ENCODE peak calls at places on chromosomes 7 and 10, in six cellular contexts. E, N, L, P, G and R are unnamed samples.

GRCh38 chr7:108178393-108178792 is 48.2 kb upstream of the LAMB4 start:
- ATAC-seq in N (no peak), L (no peak), E (no peak), P (no peak), G (no peak), R (no peak)

GRCh38 chr7:34057136-34057535 is 151.8 kb downstream of the BMPER start:
- ATAC-seq in E (no peak), P (no peak), N (no peak), G (no peak), L (no peak), R (no peak)

GRCh38 chr7:39399976-39400375 is 166.2 kb upstream of the YAE1 start:
- ATAC-seq in N (no peak), G (no peak), P (no peak), L (no peak), E (no peak), R (no peak)

GRCh38 chr7:100568176-100568935 is 5.3 kb downstream of the SAP25 start:
- ATAC-seq in E (no peak), L (peak), N (no peak), G (peak), P (no peak), R (no peak)

GRCh38 chr7:30179016-30179436 is 44.2 kb downstream of the MTURN start:
- ATAC-seq in P (peak), N (peak), L (no peak), E (no peak), G (no peak), R (peak)

GRCh38 chr7:149404830-149405229 is 56.0 kb downstream of the ZNF777 start:
- ATAC-seq in E (no peak), L (peak), G (peak), P (peak), N (peak), R (no peak)

GRCh38 chr7:144534196-144534595 is 130.7 kb upstream of the NOBOX start:
- ATAC-seq in L (no peak), P (no peak), G (no peak), E (no peak), N (no peak), R (no peak)

GRCh38 chr10:6170638-6171037 is 32.1 kb upstream of the PFKFB3 start:
- ATAC-seq in L (no peak), G (peak), P (no peak), N (no peak), E (no peak), R (no peak)

GRCh38 chr10:32932330-32932729 is 25.7 kb downstream of the ITGB1 start:
- ATAC-seq in E (peak), N (no peak), G (peak), L (no peak), P (no peak), R (peak)

GRCh38 chr7:18597759-18598158 is 102.2 kb downstream of the HDAC9 start:
- ATAC-seq in E (no peak), N (no peak), P (no peak), L (no peak), G (no peak), R (no peak)

GRCh38 chr7:99459087-99459486 is 6.9 kb downstream of the ATP5MF start:
- ATAC-seq in E (peak), G (peak), P (no peak), N (peak), L (peak), R (no peak)

GRCh38 chr7:12719141-12719919 is 31.9 kb downstream of the ARL4A start:
- ATAC-seq in P (no peak), G (no peak), L (no peak), N (no peak), E (peak), R (peak)

GRCh38 chr7:2798669-2799068 is 45.4 kb downstream of the GNA12 start:
- ATAC-seq in P (no peak), G (no peak), N (peak), E (no peak), L (no peak), R (no peak)

GRCh38 chr10:9189448-9189847 is 1135.0 kb downstream of the GATA3 start:
- ATAC-seq in L (no peak), G (no peak), E (no peak), N (no peak), P (no peak), R (no peak)

GRCh38 chr7:1359681-1360485 is 99.4 kb downstream of the MICALL2 start:
- ATAC-seq in E (no peak), N (no peak), P (no peak), L (no peak), G (no peak), R (no peak)

GRCh38 chr10:124637091-124637700 is 107.0 kb downstream of the FAM53B start:
- ATAC-seq in N (no peak), L (no peak), G (no peak), E (no peak), P (no peak), R (no peak)

GRCh38 chr10:5566606-5567005 is 41.8 kb downstream of the CALML3 start:
- ATAC-seq in L (no peak), P (no peak), E (no peak), N (no peak), G (no peak), R (no peak)

GRCh38 chr10:67629461-67629971 is 66.5 kb downstream of the CTNNA3 start:
- ATAC-seq in G (no peak), N (peak), P (no peak), L (no peak), E (no peak), R (no peak)

GRCh38 chr7:136049117-136049516 is 72.0 kb upstream of the MTPN start:
- ATAC-seq in P (no peak), G (peak), L (no peak), N (no peak), E (no peak), R (no peak)

GRCh38 chr7:136049818-136050461 is 72.8 kb upstream of the MTPN start:
- ATAC-seq in L (no peak), G (no peak), N (no peak), P (no peak), E (no peak), R (no peak)

GRCh38 chr7:136046548-136046947 is 69.4 kb upstream of the MTPN start:
- ATAC-seq in N (no peak), E (no peak), P (no peak), L (no peak), G (no peak), R (no peak)

GRCh38 chr7:136053689-136054485 is 76.7 kb upstream of the MTPN start:
- ATAC-seq in E (no peak), P (no peak), N (no peak), G (peak), L (no peak), R (no peak)

GRCh38 chr7:136050462-136050847 is 73.3 kb upstream of the MTPN start:
- ATAC-seq in N (no peak), P (no peak), G (no peak), E (no peak), L (no peak), R (no peak)
- TF ChIP-seq EP300 in N (no peak), P (no peak), G (no peak), E (no peak), L (no peak), R (no peak)

GRCh38 chr10:104085801-104086400 is at the start of gene COL17A1:
- ATAC-seq in P (no peak), G (no peak), N (no peak), L (no peak), E (no peak), R (no peak)
- TF ChIP-seq POLR2A in P (no peak), G (no peak), N (no peak), L (no peak), E (no peak), R (no peak)

DNA sequence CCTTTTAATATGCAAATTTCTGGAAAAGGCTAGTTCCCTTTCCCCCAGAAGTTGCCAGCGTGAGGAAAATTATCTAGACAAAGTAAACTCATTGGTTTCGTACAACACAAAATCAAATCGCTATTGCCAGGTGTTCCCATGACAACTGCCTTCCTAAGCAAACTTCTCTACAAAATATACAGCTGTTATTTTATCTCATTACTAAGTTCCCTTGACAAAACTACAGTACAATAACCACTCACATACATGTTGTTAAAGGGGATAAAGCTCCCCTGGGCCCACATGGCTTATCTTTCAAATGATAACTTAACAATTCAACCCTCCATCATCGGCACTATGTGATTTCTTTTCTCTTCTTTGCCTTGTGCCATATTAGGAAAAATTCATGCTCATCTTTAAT is 374.5 kb upstream of the AKR1E2 start:
- ATAC-seq in E (no peak), G (no peak), L (no peak), N (no peak), P (no peak), R (no peak)
- TF ChIP-seq EP300 in E (no peak), G (no peak), L (no peak), N (no peak), P (no peak), R (no peak)

DNA sequence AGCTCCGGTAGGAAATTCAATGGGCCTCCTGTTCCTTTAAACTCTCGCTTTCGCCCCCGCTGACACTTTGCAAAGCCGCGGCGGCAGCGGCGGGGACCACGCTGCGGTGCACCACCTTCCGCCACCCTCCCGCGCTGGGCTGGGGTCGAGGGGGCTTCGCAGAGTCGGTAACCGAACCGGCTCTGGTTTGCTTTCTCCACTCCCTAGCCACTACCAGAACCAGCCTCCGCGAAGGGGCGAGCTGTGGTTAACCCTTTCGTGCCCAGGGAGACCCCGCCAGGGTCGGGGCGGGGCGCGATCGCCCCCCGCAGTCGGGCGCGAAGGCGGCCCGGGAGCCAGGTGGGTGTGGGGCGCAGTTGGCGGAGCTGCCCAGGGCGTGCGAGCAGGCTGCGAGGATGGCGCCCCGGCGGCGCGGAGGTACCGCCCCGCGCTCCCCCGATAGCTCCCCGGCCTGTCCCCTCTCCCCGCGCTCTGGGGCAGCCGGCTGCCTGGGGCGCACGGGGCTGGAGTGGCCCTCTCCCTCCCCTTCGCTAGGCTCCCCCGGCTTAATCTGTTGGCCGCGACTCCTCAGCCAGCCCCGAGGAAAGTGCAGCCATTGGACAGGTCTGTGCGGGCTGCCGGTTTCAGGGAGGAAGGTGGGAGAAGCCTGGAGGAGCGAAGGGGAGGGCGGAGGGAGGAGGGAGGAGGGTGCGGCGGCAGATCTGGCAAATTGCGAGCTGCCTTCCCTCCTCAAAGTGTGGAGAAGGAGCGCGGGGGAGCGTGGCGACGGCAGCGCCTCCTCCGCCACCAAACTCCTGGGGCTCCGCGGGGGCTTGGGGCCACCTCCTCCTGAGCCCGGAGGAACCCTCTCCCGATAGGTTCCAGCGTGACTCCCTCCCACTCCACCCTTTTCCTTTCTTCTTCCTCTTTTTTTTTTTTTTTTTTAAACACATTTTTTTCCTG is 483 bp upstream of the PLXDC2 start:
- ATAC-seq in L (peak), E (peak), G (peak), N (peak), P (peak), R (peak)
- TF ChIP-seq POLR2A in L (no peak), E (no peak), G (no peak), N (no peak), P (no peak), R (peak)

GRCh38 chr10:128543186-128543585 is 417.0 kb upstream of the MKI67 start:
- ATAC-seq in L (no peak), E (no peak), G (no peak), N (no peak), P (no peak), R (no peak)

GRCh38 chr10:128549192-128549591 is 423.0 kb upstream of the MKI67 start:
- ATAC-seq in E (no peak), L (no peak), G (no peak), N (no peak), P (no peak), R (no peak)

GRCh38 chr10:128546651-128547165 is 420.5 kb upstream of the MKI67 start:
- ATAC-seq in N (no peak), P (no peak), G (no peak), L (no peak), E (no peak), R (no peak)

GRCh38 chr10:128542659-128543058 is 416.4 kb upstream of the MKI67 start:
- ATAC-seq in G (peak), P (no peak), N (no peak), L (no peak), E (no peak), R (no peak)

GRCh38 chr10:128545216-128545615 is 419.0 kb upstream of the MKI67 start:
- ATAC-seq in G (no peak), E (no peak), P (no peak), L (no peak), N (no peak), R (no peak)
- TF ChIP-seq EP300 in G (no peak), E (no peak), P (no peak), L (no peak), N (no peak), R (no peak)